ENCODE peak calls at places on chromosomes 6 and 20, in five cellular contexts. Q is uterus, Z is GM10248, P is pancreas, M is mesothelial cell of epicardium. K is an unnamed sample.

GRCh38 chr6:10441004-10441654 is 26.3 kb upstream of the TFAP2A start:
- DNase-seq in Z (no peak), P (no peak), Q (no peak), M (no peak), K (no peak)

GRCh38 chr20:55538261-55538908 is 466.9 kb downstream of the CBLN4 start:
- DNase-seq in M (no peak), P (no peak), Q (no peak), Z (no peak), K (no peak)

GRCh38 chr6:109048670-109049415 is 45.8 kb downstream of the SESN1 start:
- DNase-seq in M (no peak), Q (no peak), P (no peak), Z (no peak), K (no peak)

GRCh38 chr6:14476793-14477531 is 359.4 kb downstream of the CD83 start:
- DNase-seq in Z (no peak), M (no peak), P (peak; percentile 52), Q (peak; percentile 93), K (no peak)

GRCh38 chr6:104527761-104528415 is 331.8 kb downstream of the HACE1 start:
- DNase-seq in Z (no peak), M (no peak), P (no peak), Q (no peak), K (no peak)

GRCh38 chr6:127518212-127518709 is 874 bp downstream of the MTCL3 start:
- DNase-seq in Z (no peak), P (no peak), Q (no peak), M (no peak), K (no peak)

GRCh38 chr20:57458400-57459160 is 66.4 kb downstream of the CTCFL start:
- DNase-seq in Q (no peak), Z (no peak), P (no peak), M (no peak), K (no peak)

GRCh38 chr6:157962601-157963084 is 19.0 kb upstream of the SYNJ2 start:
- DNase-seq in Q (no peak), M (no peak), P (no peak), Z (no peak), K (no peak)

GRCh38 chr6:114310053-114310452 is 32.8 kb downstream of the HS3ST5 start:
- DNase-seq in M (no peak), Q (no peak), Z (no peak), P (no peak), K (no peak)

GRCh38 chr20:60851826-60852704 is 400.0 kb upstream of the CDH4 start:
- DNase-seq in Q (no peak), P (no peak), Z (no peak), M (peak; percentile 48), K (no peak)

GRCh38 chr20:34240698-34241615 is at the start of gene ASIP:
- DNase-seq in Z (no peak), P (no peak), M (no peak), Q (no peak), K (no peak)

GRCh38 chr20:41632896-41633295 is 14.7 kb upstream of the CHD6 start:
- DNase-seq in M (no peak), Q (no peak), Z (no peak), P (no peak), K (no peak)

GRCh38 chr6:20509211-20509610 is 25.0 kb upstream of the CDKAL1 start:
- DNase-seq in Z (no peak), M (no peak), Q (no peak), P (no peak), K (no peak)
- TF ChIP-seq CTCF in Z (no peak), M (no peak), Q (no peak), P (no peak), K (no peak)

GRCh38 chr20:64119301-64119680 is 11.9 kb upstream of the NPBWR2 start:
- DNase-seq in P (no peak), Q (no peak), M (peak; percentile 26), Z (no peak), K (no peak)

GRCh38 chr20:64116016-64116415 is 8.7 kb upstream of the NPBWR2 start:
- DNase-seq in Q (no peak), P (no peak), M (peak; percentile 34), Z (no peak), K (no peak)

GRCh38 chr20:64114356-64114971 is 7.1 kb upstream of the NPBWR2 start:
- DNase-seq in P (no peak), M (peak; percentile 34), Q (no peak), Z (no peak), K (no peak)

GRCh38 chr20:64115171-64115911 is 8.0 kb upstream of the NPBWR2 start:
- DNase-seq in Z (no peak), Q (no peak), P (no peak), M (peak; percentile 27), K (no peak)

DNA sequence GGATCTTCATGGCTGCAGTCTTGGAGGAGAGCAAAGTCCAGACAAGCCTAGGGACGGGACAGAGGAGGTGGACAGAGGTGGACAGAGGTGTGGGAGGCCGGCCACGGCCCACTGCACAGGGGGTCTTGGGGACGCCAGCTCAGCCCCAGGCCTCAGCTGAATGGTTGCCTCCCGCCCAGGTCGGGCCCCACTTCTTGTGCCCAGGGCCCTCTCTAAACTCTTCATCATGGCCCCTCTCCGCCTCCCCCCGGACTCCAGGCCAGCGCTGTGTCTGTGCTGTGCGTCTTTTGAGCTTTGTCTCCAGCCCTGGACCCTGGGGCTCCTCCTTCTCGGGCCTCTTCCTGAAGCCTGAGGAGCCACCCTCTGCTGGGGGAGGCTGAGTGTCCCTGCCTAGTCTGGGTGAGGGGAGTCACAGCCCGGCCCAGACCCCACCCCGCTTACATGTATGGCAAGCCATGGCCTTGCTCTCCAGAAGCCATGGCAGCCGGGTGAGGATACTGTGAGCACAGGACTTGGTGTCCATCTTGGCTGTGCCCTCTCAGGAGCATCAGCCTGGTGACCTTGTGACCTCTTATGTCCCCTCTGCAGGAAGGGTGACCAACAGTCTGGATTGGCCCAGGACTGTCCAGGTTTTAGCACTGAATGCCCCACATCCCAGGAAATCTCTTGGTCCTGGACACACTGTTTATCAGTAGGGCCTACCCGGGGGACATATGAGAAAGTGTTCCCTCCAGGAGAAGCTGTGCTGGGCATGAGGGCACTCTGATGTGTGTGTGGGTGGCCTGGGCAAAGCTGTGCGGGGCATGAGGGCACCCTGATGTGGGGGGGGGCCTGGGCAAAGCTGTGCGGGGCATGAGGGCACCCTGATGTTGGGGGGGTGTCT is 9.4 kb upstream of the NPBWR2 start:
- DNase-seq in Q (no peak), M (no peak), P (no peak), Z (no peak), K (no peak)
- TF ChIP-seq CTCF in Q (no peak), M (no peak), P (no peak), Z (no peak), K (no peak)

GRCh38 chr20:32037929-32038328 is 14.1 kb upstream of the HCK start:
- DNase-seq in Z (no peak), Q (no peak), P (no peak), M (no peak), K (no peak)

GRCh38 chr20:32036716-32037355 is 15.2 kb upstream of the HCK start:
- DNase-seq in M (no peak), Q (no peak), Z (no peak), P (no peak), K (no peak)

GRCh38 chr20:32034581-32035397 is 17.3 kb upstream of the HCK start:
- DNase-seq in P (no peak), Z (no peak), Q (no peak), M (no peak), K (no peak)

GRCh38 chr20:32036252-32036651 is 15.8 kb upstream of the HCK start:
- DNase-seq in P (no peak), M (no peak), Z (no peak), Q (no peak), K (no peak)

GRCh38 chr20:32035398-32035852 is 16.6 kb upstream of the HCK start:
- DNase-seq in M (no peak), Q (no peak), Z (no peak), P (no peak), K (no peak)
- TF ChIP-seq CTCF in M (no peak), Q (no peak), Z (no peak), P (no peak), K (no peak)

DNA sequence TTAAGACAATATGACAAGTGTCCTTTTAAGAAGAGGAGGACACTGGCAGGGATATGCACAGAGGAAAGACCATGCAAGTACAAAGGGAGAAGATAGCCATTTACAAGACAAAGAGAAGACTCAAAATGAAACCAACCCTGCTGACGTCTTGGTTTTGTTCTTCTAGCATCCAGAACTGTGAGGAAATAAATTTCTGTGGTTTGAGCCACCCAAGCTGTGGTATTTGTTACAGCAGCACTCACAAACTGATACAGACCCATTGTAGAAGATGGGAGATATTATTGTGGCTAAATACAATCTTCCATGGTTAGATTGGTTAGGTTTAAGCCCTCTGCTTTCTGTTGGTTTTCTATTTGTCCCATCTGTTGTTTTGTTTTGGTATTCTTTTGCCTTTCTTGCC is 88.6 kb upstream of the SLC35F1 start:
- DNase-seq in Q (no peak), P (no peak), Z (no peak), M (no peak), K (no peak)
- TF ChIP-seq CTCF in Q (no peak), P (no peak), Z (no peak), M (no peak), K (no peak)

GRCh38 chr6:5525209-5525608 is 263.9 kb downstream of the FARS2 start:
- DNase-seq in P (no peak), Q (no peak), M (no peak), Z (no peak), K (no peak)
- TF ChIP-seq CTCF in P (no peak), Q (no peak), M (no peak), Z (no peak), K (no peak)

GRCh38 chr6:165689699-165690098 is 26.7 kb upstream of the PDE10A start:
- DNase-seq in M (no peak), Z (no peak), Q (no peak), P (no peak), K (no peak)
- TF ChIP-seq CTCF in M (no peak), Z (no peak), Q (no peak), P (no peak), K (no peak)

GRCh38 chr6:77173472-77174074 is 289.7 kb downstream of the HTR1B start:
- DNase-seq in Q (no peak), Z (no peak), P (no peak), M (no peak), K (no peak)
- TF ChIP-seq CTCF in Q (no peak), Z (no peak), P (no peak), M (no peak), K (no peak)

DNA sequence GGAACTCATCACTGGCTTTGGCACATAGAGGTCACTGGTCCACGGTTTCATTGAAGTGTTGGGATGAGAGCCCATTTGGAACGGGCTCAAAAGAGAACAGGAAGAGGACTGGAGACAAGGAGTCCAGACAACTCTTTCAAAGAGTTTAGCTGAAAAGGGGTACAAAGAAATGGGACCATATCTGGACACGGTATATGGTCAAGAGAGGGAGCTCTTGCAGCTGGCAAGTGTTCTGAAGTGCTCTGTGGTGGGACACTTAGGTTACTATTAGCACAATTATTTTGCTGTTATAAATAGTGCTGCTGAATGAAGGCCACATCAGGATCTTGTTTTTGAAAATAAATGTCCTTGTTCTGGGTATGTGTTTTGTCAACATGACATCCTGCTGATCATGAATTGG is 4.6 kb downstream of the SGK2 start:
- DNase-seq in M (no peak), P (no peak), Q (no peak), Z (no peak), K (no peak)
- TF ChIP-seq CTCF in M (no peak), P (no peak), Q (no peak), Z (no peak), K (no peak)